ENCODE peak calls at places on chromosomes 6 and 20, in four cellular contexts. V is endothelial cell of umbilical vein, J is transverse colon, W is K562. N is an unnamed sample.

GRCh38 chr20:7760261-7761048 is 179.8 kb downstream of the HAO1 start:
- DNase-seq in W (no peak), V (no peak), J (no peak), N (no peak)

GRCh38 chr20:43528258-43528875 is 20.9 kb downstream of the L3MBTL1 start:
- DNase-seq in J (no peak), W (no peak), V (no peak), N (no peak)

GRCh38 chr6:149212892-149213786 is 104.4 kb upstream of the TAB2 start:
- DNase-seq in V (no peak), W (no peak), J (no peak), N (no peak)

GRCh38 chr6:166757226-166758135 is 130.4 kb upstream of the RPS6KA2 start:
- DNase-seq in W (no peak), V (no peak), J (no peak), N (no peak)

GRCh38 chr6:43749461-43749860 is 20.6 kb upstream of the VEGFA start:
- DNase-seq in J (no peak), W (no peak), V (no peak), N (no peak)

GRCh38 chr6:139153876-139154275 is 19.0 kb downstream of the HECA start:
- DNase-seq in J (no peak), V (no peak), W (no peak), N (no peak)

GRCh38 chr6:170211404-170212025 is 79.4 kb downstream of the DLL1 start:
- DNase-seq in W (no peak), V (no peak), J (no peak), N (no peak)

GRCh38 chr6:2956930-2957329 is 14.4 kb downstream of the SERPINB6 start:
- DNase-seq in W (no peak), J (no peak), V (no peak), N (no peak)

GRCh38 chr6:109690373-109690739 is 646 bp downstream of the AK9 start:
- DNase-seq in W (peak; percentile 72), V (no peak), J (peak; percentile 83), N (no peak)

GRCh38 chr6:109093732-109094131 is 914 bp downstream of the SESN1 start:
- DNase-seq in J (no peak), V (peak; percentile 49), W (no peak), N (no peak)

GRCh38 chr20:48845721-48846306 is 18.0 kb upstream of the PREX1 start:
- DNase-seq in W (no peak), J (no peak), V (peak; percentile 73), N (no peak)

GRCh38 chr6:134984821-134985220 is 34.9 kb upstream of the ALDH8A1 start:
- DNase-seq in V (peak; percentile 72), J (no peak), W (no peak), N (no peak)

GRCh38 chr20:49853640-49854039 is 41.0 kb downstream of the SLC9A8 start:
- DNase-seq in V (peak; percentile 61), W (no peak), J (no peak), N (no peak)

GRCh38 chr6:151494235-151494950 is 576 bp downstream of the CCDC170 start:
- DNase-seq in V (peak; percentile 70), J (no peak), W (no peak), N (no peak)

GRCh38 chr6:146149770-146150169 is 120.9 kb downstream of the GRM1 start:
- DNase-seq in J (no peak), V (no peak), W (no peak), N (no peak)

GRCh38 chr6:30196376-30196775 is 16.8 kb downstream of the TRIM26 start:
- DNase-seq in W (no peak), J (no peak), V (no peak), N (no peak)

GRCh38 chr6:30195951-30196350 is 17.3 kb downstream of the TRIM26 start:
- DNase-seq in V (no peak), J (no peak), W (no peak), N (no peak)

GRCh38 chr6:30192076-30192475 is 21.1 kb downstream of the TRIM26 start:
- DNase-seq in W (no peak), J (no peak), V (no peak), N (no peak)

GRCh38 chr6:30198166-30199084 is 14.8 kb downstream of the TRIM26 start:
- DNase-seq in W (no peak), J (no peak), V (no peak), N (no peak)

GRCh38 chr6:30194797-30195690 is 18.2 kb downstream of the TRIM26 start:
- DNase-seq in V (no peak), J (no peak), W (no peak), N (no peak)
- TF ChIP-seq POLR2AphosphoS5 in V (no peak), J (no peak), W (no peak), N (no peak)

GRCh38 chr6:131761061-131761761 is 46.6 kb upstream of the ENPP1 start:
- DNase-seq in V (no peak), J (no peak), W (no peak), N (no peak)
- TF ChIP-seq POLR2AphosphoS5 in V (no peak), J (no peak), W (no peak), N (no peak)

GRCh38 chr20:23049201-23049932 is at the start of gene THBD:
- DNase-seq in J (peak; percentile 56), V (peak; percentile 86), W (no peak), N (no peak)

GRCh38 chr20:23052904-23053303 is 3.4 kb upstream of the THBD start:
- DNase-seq in W (peak; percentile 24), V (no peak), J (no peak), N (no peak)

GRCh38 chr20:23049933-23050838 is 714 bp upstream of the THBD start:
- DNase-seq in J (no peak), V (no peak), W (no peak), N (no peak)

GRCh38 chr20:23048283-23049200 is 930 bp downstream of the THBD start:
- DNase-seq in J (peak; percentile 37), W (no peak), V (peak; percentile 70), N (no peak)

GRCh38 chr20:23050847-23051627 is 1.6 kb upstream of the THBD start:
- DNase-seq in V (peak; percentile 94), J (peak; percentile 54), W (peak; percentile 65), N (no peak)
- TF ChIP-seq POLR2AphosphoS5 in V (no peak), J (peak; percentile 13), W (peak; percentile 22), N (no peak)

GRCh38 chr20:62292115-62292514 is 10.7 kb upstream of the ADRM1 start:
- DNase-seq in V (no peak), J (no peak), W (no peak), N (no peak)

GRCh38 chr20:62289898-62290297 is 12.9 kb upstream of the ADRM1 start:
- DNase-seq in V (no peak), W (no peak), J (no peak), N (no peak)

GRCh38 chr20:62289131-62289530 is 13.7 kb upstream of the ADRM1 start:
- DNase-seq in W (no peak), V (no peak), J (no peak), N (no peak)

GRCh38 chr20:62293111-62293784 is 9.5 kb upstream of the ADRM1 start:
- DNase-seq in V (no peak), J (no peak), W (no peak), N (no peak)

DNA sequence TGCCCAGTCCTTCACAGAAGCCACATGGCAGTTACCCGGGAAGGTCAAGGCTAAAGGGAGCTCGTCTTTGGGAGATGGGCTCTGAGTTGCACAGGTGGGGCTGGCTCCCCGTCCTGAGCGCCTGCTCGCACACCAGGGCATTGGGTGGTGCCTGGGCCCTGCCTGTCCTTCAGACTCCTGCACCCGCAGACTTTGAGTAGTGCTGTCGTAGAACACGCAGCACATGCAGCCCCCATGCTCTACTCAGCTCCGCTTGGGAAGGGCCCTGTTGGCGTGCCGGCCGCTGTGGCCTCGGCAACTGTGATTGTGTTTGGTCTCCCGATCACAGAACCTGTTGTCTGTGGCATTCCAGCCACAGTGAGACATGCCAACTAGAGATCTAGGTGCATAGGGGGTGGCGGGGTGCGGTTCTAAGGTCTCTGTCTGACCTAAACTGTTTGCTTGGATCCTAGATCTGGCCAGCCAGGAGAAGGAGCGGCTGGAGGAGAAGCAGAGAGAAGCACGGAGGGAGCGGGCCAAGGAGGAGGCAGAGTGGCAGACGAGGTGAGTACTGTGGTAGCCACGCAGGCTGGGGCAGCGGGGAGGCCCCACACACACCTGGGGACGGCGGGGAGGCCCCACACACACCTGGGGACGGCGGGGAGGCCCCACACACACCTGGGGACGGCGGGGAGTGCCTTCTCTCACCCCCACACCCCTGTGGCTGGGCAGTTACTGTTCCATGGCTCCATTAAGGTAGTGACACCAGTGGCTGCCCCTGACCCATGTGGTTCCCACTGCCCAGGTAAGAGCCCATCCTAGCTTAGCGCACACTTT is 11.3 kb upstream of the ADRM1 start:
- DNase-seq in V (no peak), W (no peak), J (no peak), N (no peak)
- TF ChIP-seq POLR2AphosphoS5 in V (no peak), W (no peak), J (no peak), N (no peak)

GRCh38 chr6:129749749-129750120 is 39.8 kb upstream of the ARHGAP18 start:
- DNase-seq in W (no peak), J (no peak), V (peak; percentile 84), N (peak; percentile 88)

GRCh38 chr6:129747588-129748112 is 37.7 kb upstream of the ARHGAP18 start:
- DNase-seq in V (no peak), J (no peak), W (no peak), N (no peak)

GRCh38 chr6:129748212-129748900 is 38.4 kb upstream of the ARHGAP18 start:
- DNase-seq in W (peak; percentile 21), J (peak; percentile 50), V (peak; percentile 28), N (no peak)

GRCh38 chr6:129748901-129749748 is 39.1 kb upstream of the ARHGAP18 start:
- DNase-seq in W (no peak), V (peak; percentile 75), J (no peak), N (no peak)

GRCh38 chr6:129750390-129750789 is 40.4 kb upstream of the ARHGAP18 start:
- DNase-seq in V (peak; percentile 74), J (no peak), W (no peak), N (no peak)
- TF ChIP-seq POLR2AphosphoS5 in V (peak; percentile 29), J (no peak), W (no peak), N (no peak)

GRCh38 chr6:27091661-27092315 is 155.7 kb upstream of the PRSS16 start:
- DNase-seq in J (no peak), W (peak; percentile 59), V (peak; percentile 56), N (peak; percentile 66)
- TF ChIP-seq POLR2AphosphoS5 in J (no peak), W (peak; percentile 42), V (peak; percentile 27), N (no peak)